ENCODE peak calls at places on chromosomes 1 and 21, in four cellular contexts. G, X, V and B are unnamed samples.
A peak's percentile ranks its signal among the peaks of the same experiment; 100 is the strongest.

GRCh38 chr1:150995896-150996295 is 10.8 kb downstream of the MINDY1 start:
- DNase-seq in V (peak; percentile 55), X (no peak), G (no peak), B (peak; percentile 64)

GRCh38 chr21:26834181-26834945 is 10.8 kb downstream of the ADAMTS1 start:
- DNase-seq in G (no peak), X (no peak), V (no peak), B (no peak)

GRCh38 chr1:109821831-109822745 is 58.4 kb upstream of the EPS8L3 start:
- DNase-seq in G (no peak), V (peak; percentile 94), X (no peak), B (no peak)

GRCh38 chr1:150928286-150928685 is 2.1 kb downstream of the SETDB1 start:
- DNase-seq in X (no peak), V (no peak), G (no peak), B (no peak)

GRCh38 chr1:64171797-64172281 is 31.6 kb upstream of the UBE2U start:
- DNase-seq in V (no peak), X (no peak), G (peak; percentile 21), B (no peak)

GRCh38 chr1:195584870-195585624 is 1023.2 kb downstream of the KCNT2 start:
- DNase-seq in X (no peak), V (peak; percentile 41), G (no peak), B (peak; percentile 29)

GRCh38 chr1:2523191-2523890 is 3.1 kb downstream of the PANK4 start:
- DNase-seq in X (no peak), V (no peak), G (no peak), B (peak; percentile 50)

GRCh38 chr1:24904731-24905354 is 25.2 kb downstream of the RUNX3 start:
- DNase-seq in V (no peak), X (no peak), G (no peak), B (no peak)

GRCh38 chr21:44872266-44872567 is 1.3 kb downstream of the PTTG1IP start:
- DNase-seq in X (peak; percentile 56), V (no peak), G (no peak), B (no peak)

GRCh38 chr1:2330511-2331199 is 60.7 kb downstream of the MORN1 start:
- DNase-seq in G (no peak), V (no peak), X (peak; percentile 69), B (no peak)

GRCh38 chr1:4787551-4787950 is 133.1 kb downstream of the AJAP1 start:
- DNase-seq in X (no peak), V (no peak), G (no peak), B (no peak)

GRCh38 chr1:11307837-11308236 is 34.8 kb downstream of the UBIAD1 start:
- DNase-seq in X (no peak), V (no peak), G (no peak), B (no peak)

GRCh38 chr1:181056560-181056959 is 22.8 kb downstream of the MR1 start:
- DNase-seq in X (no peak), V (no peak), G (no peak), B (no peak)

GRCh38 chr1:40662864-40663263 is 2.6 kb downstream of the RIMS3 start:
- DNase-seq in V (no peak), G (no peak), X (no peak), B (no peak)

GRCh38 chr1:121516279-121516967 is 331.6 kb downstream of the SRGAP2C start:
- DNase-seq in V (no peak), X (no peak), G (no peak), B (no peak)

GRCh38 chr1:85884372-85885035 is 176.3 kb upstream of the ZNHIT6 start:
- DNase-seq in V (peak; percentile 0), G (no peak), X (peak; percentile 14), B (no peak)
- TF ChIP-seq MAX in V (no peak), G (no peak), X (no peak), B (no peak)

GRCh38 chr1:184387069-184387870 is 441 bp downstream of the C1orf21 start:
- DNase-seq in X (no peak), V (no peak), G (no peak), B (peak; percentile 47)
- TF ChIP-seq CREM in X (no peak), V (no peak), G (no peak), B (no peak)

DNA sequence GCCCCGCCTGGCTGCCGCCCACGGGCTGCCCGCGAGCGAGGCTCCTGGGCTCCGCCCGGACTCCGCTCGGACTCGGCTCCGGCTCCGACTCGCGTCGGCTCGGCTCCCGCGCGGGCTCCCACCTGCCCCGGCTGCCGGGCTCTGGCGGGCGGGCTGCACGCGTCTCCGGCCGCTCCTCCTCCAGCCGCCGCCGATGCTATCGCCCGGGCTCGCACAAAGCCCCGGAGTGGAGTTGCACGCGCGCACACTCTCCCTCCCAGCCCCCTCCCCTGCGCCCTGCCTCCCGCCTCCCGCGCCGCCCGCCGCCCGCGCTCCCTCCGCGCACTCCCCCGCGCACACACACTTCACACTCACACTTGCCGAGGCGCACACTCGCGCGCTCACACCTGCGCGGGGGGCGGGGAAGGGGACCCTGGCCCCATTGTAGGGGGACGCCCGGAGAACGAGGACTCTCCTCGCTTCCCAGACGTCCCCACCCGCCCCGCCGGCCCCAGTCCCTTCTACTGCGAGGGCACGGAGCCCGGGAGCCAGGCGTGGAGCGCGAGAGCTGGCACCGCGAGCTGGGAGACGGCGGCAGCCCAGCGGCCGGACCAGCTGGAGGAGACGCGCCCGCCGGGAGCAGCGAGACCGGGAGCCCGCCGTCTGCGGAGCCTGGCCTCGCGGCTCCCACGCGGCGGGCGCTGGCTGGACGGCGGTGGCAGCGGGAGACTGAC is at the start of gene GRIK3:
- DNase-seq in V (no peak), G (no peak), X (no peak), B (peak; percentile 62)
- TF ChIP-seq MAX in V (no peak), G (no peak), X (no peak), B (no peak)

GRCh38 chr1:1005774-1006304 is 5.9 kb upstream of the HES4 start:
- DNase-seq in V (no peak), X (no peak), G (no peak), B (no peak)
- TF ChIP-seq CREM in V (no peak), X (no peak), G (no peak), B (no peak)

GRCh38 chr1:229070168-229070567 is 200.7 kb upstream of the RAB4A start:
- DNase-seq in G (no peak), V (no peak), X (no peak), B (no peak)
- TF ChIP-seq MAX in G (no peak), V (no peak), X (no peak), B (no peak)

GRCh38 chr21:16578912-16579311 is 849.1 kb downstream of the USP25 start:
- DNase-seq in X (no peak), G (no peak), V (no peak), B (no peak)
- TF ChIP-seq CREM in X (no peak), G (no peak), V (no peak), B (no peak)